ENCODE peak calls at places on chromosome 9, in four cellular contexts. K, G, L and J are unnamed samples.

GRCh38 chr9:4146293-4146692 is 153.6 kb downstream of the GLIS3 start:
- DNase-seq in K (no peak), G (no peak), L (no peak), J (no peak)

GRCh38 chr9:127214421-127215265 is 49.9 kb upstream of the GARNL3 start:
- DNase-seq in K (no peak), G (no peak), L (peak; percentile 75), J (peak; percentile 45)

GRCh38 chr9:104810421-104811339 is 46.8 kb downstream of the NIPSNAP3B start:
- DNase-seq in K (no peak), G (no peak), L (no peak), J (no peak)

GRCh38 chr9:126705767-126706697 is 92.3 kb downstream of the LMX1B start:
- DNase-seq in K (no peak), G (no peak), L (peak; percentile 90), J (no peak)

GRCh38 chr9:94697972-94698581 is 28.4 kb upstream of the AOPEP start:
- DNase-seq in K (no peak), G (no peak), L (no peak), J (no peak)

GRCh38 chr9:18805386-18805785 is 227.6 kb downstream of the SAXO1 start:
- DNase-seq in K (no peak), G (no peak), L (no peak), J (no peak)

GRCh38 chr9:114077162-114077837 is 800 bp downstream of the AMBP start:
- DNase-seq in K (no peak), G (no peak), L (no peak), J (no peak)

GRCh38 chr9:124285903-124286291 is 28.1 kb downstream of the NEK6 start:
- DNase-seq in K (peak; percentile 72), G (no peak), L (peak; percentile 75), J (peak; percentile 77)

GRCh38 chr9:121778252-121779225 is 127.1 kb downstream of the DAB2IP start:
- DNase-seq in K (no peak), G (no peak), L (no peak), J (no peak)

GRCh38 chr9:131732061-131732526 is 7.8 kb downstream of the RAPGEF1 start:
- DNase-seq in K (no peak), G (no peak), L (no peak), J (no peak)

GRCh38 chr9:98017306-98017705 is 34.2 kb downstream of the ANP32B start:
- DNase-seq in K (no peak), G (no peak), L (no peak), J (no peak)

GRCh38 chr9:136808075-136808780 is 480 bp downstream of the RABL6 start:
- DNase-seq in K (no peak), G (peak; percentile 40), L (peak; percentile 50), J (no peak)

GRCh38 chr9:94717656-94718225 is 8.8 kb upstream of the AOPEP start:
- DNase-seq in K (no peak), G (no peak), L (no peak), J (no peak)

GRCh38 chr9:84412654-84413053 is 72.1 kb upstream of the SLC28A3 start:
- DNase-seq in K (no peak), G (no peak), L (no peak), J (no peak)

GRCh38 chr9:77433675-77434445 is 214.3 kb downstream of the GNA14 start:
- DNase-seq in K (no peak), G (no peak), L (peak; percentile 54), J (no peak)

GRCh38 chr9:117414906-117415583 is at the start of gene ASTN2:
- DNase-seq in K (no peak), G (no peak), L (no peak), J (no peak)

GRCh38 chr9:105064248-105065118 is 136.5 kb upstream of the ABCA1 start:
- DNase-seq in K (peak; percentile 78), G (no peak), L (no peak), J (peak; percentile 90)

GRCh38 chr9:121059998-121060636 is 10.0 kb upstream of the C5 start:
- DNase-seq in K (peak; percentile 46), G (no peak), L (no peak), J (no peak)

GRCh38 chr9:130461218-130461630 is 16.5 kb downstream of the ASS1 start:
- DNase-seq in K (no peak), G (peak; percentile 36), L (peak; percentile 88), J (no peak)

GRCh38 chr9:100474082-100474949 is 1.4 kb downstream of the TMEFF1 start:
- DNase-seq in K (no peak), G (peak; percentile 5), L (peak; percentile 25), J (no peak)